ENCODE peak calls at places on chromosome 16, in seven cellular contexts. Z, F, B, M, H, R and K are unnamed samples.
A peak's percentile ranks its signal among the peaks of the same experiment; 100 is the strongest.

GRCh38 chr16:24036614-24037013 is 200.8 kb downstream of the PRKCB start:
- DNase-seq in H (peak; percentile 70), B (no peak), F (peak; percentile 23), Z (peak; percentile 59), M (peak; percentile 29), R (peak; percentile 19), K (peak; percentile 32)

GRCh38 chr16:14364386-14365199 is 265.5 kb downstream of the PARN start:
- DNase-seq in Z (no peak), M (no peak), B (no peak), F (no peak), R (no peak), H (peak; percentile 82), K (no peak)

GRCh38 chr16:11955713-11956123 is 9.3 kb upstream of the TNFRSF17 start:
- DNase-seq in F (no peak), Z (no peak), B (no peak), R (no peak), M (no peak), H (peak; percentile 98), K (no peak)

GRCh38 chr16:88746511-88746910 is 38.5 kb downstream of the PIEZO1 start:
- DNase-seq in M (no peak), F (peak; percentile 31), H (no peak), B (no peak), Z (no peak), R (no peak), K (no peak)

GRCh38 chr16:85102106-85102630 is 10.1 kb downstream of the CIBAR2 start:
- DNase-seq in R (no peak), Z (no peak), M (no peak), F (no peak), H (no peak), B (no peak), K (no peak)

GRCh38 chr16:81626181-81626674 is 152.9 kb upstream of the PLCG2 start:
- DNase-seq in Z (no peak), M (no peak), H (peak; percentile 61), R (no peak), F (no peak), B (no peak), K (no peak)

GRCh38 chr16:50835358-50836060 is 93.6 kb downstream of the CYLD start:
- DNase-seq in B (no peak), Z (no peak), F (no peak), R (no peak), H (no peak), M (no peak), K (no peak)

GRCh38 chr16:72989203-72989991 is 58.5 kb downstream of the ZFHX3 start:
- DNase-seq in R (peak; percentile 76), Z (no peak), B (no peak), F (no peak), H (peak; percentile 95), M (no peak), K (peak; percentile 47)

GRCh38 chr16:84532299-84532724 is 27.9 kb upstream of the MEAK7 start:
- DNase-seq in M (no peak), F (peak; percentile 62), B (peak; percentile 76), R (peak; percentile 35), Z (peak; percentile 86), H (peak; percentile 93), K (peak; percentile 31)

GRCh38 chr16:12079411-12079965 is 103.0 kb downstream of the SNX29 start:
- DNase-seq in Z (no peak), B (no peak), F (no peak), R (no peak), H (no peak), M (peak; percentile 52), K (no peak)

GRCh38 chr16:2535644-2536021 is 2.2 kb upstream of the PDPK1 start:
- DNase-seq in R (no peak), Z (no peak), F (no peak), B (peak; percentile 28), H (peak; percentile 90), M (no peak), K (no peak)

GRCh38 chr16:14539156-14539555 is 90.9 kb downstream of the PARN start:
- DNase-seq in F (no peak), B (no peak), Z (no peak), H (no peak), M (no peak), R (no peak), K (no peak)

GRCh38 chr16:87129771-87130170 is 187.4 kb downstream of the C16orf95 start:
- DNase-seq in R (no peak), F (no peak), M (no peak), B (no peak), Z (peak; percentile 54), H (peak; percentile 29), K (no peak)

GRCh38 chr16:66458853-66459252 is 31.8 kb downstream of the BEAN1 start:
- DNase-seq in B (no peak), Z (no peak), F (no peak), H (no peak), M (no peak), R (no peak), K (no peak)

GRCh38 chr16:66455970-66456369 is 28.9 kb downstream of the BEAN1 start:
- DNase-seq in B (no peak), Z (no peak), H (no peak), F (no peak), R (no peak), M (no peak), K (no peak)

GRCh38 chr16:66458292-66458691 is 31.2 kb downstream of the BEAN1 start:
- DNase-seq in B (no peak), M (no peak), Z (no peak), R (no peak), F (no peak), H (no peak), K (no peak)

GRCh38 chr16:66459878-66460277 is 32.8 kb downstream of the BEAN1 start:
- DNase-seq in Z (no peak), R (no peak), B (no peak), F (no peak), H (no peak), M (no peak), K (no peak)

DNA sequence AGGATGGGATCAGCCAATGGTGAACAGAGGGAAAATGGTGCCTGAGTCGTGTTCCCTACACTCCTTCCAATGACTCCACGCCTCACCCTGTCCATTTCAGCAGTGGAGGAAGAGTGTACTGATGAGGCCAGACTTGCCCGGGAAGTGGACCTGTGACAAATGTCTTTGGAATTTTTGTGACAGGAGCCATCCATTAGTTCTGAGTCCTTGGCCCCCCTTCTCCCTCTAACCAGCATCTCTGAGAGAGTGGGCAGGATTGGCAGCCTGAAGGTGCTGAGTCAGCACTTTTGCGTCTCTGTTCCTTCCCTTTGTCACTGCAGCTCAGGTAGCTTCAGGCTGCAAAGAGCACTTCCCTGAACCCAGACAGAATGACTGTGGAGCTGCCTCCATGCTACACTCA is 30.8 kb downstream of the BEAN1 start:
- DNase-seq in H (peak; percentile 27), R (no peak), B (no peak), M (no peak), F (no peak), Z (no peak), K (no peak)
- H3K4me1 ChIP-seq in H (no peaks in the 10 kb centered on the region), R (no peaks in the 10 kb centered on the region), B (no peaks in the 10 kb centered on the region), M (no peaks in the 10 kb centered on the region), F (no peaks in the 10 kb centered on the region), Z (peaks cover 13% of the 10 kb centered on the region), K (no peaks in the 10 kb centered on the region)

DNA sequence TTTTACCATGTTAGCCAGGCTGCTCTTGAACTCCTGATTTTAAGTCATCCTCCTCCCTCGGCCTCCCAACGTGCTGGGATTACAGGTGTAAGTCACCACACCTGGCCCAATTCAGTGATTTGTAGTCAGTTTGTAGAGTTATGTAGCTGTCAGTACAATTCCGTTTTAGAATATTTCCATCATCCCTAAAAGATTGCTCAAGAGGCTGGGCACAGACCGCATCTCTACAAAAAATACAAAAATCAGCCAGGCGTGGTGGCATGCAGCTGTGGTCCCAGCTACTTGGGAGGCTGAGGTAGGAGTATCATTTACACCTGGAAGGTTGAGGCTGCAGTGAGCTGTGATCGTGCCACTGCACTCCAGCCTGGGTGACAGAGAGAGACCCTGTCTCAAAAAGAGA is 20.6 kb downstream of the RGS11 start:
- DNase-seq in B (no peak), R (no peak), Z (no peak), M (no peak), H (no peak), F (no peak), K (no peak)
- H3K4me1 ChIP-seq in B (peaks cover 15% of the 10 kb centered on the region), R (no peaks in the 10 kb centered on the region), Z (peaks cover 1% of the 10 kb centered on the region), M (peaks cover 9% of the 10 kb centered on the region), H (no peaks in the 10 kb centered on the region), F (peaks cover 22% of the 10 kb centered on the region), K (peaks cover 8% of the 10 kb centered on the region)

GRCh38 chr16:49526966-49527365 is 153.4 kb downstream of the C16orf78 start:
- DNase-seq in H (no peak), R (no peak), Z (no peak), F (no peak), M (no peak), B (no peak), K (no peak)

GRCh38 chr16:49527621-49528020 is 154.0 kb downstream of the C16orf78 start:
- DNase-seq in H (no peak), F (no peak), M (no peak), R (no peak), B (peak; percentile 23), Z (no peak), K (no peak)

GRCh38 chr16:49529646-49530045 is 156.0 kb downstream of the C16orf78 start:
- DNase-seq in H (no peak), M (no peak), R (no peak), F (no peak), Z (no peak), B (no peak), K (no peak)

GRCh38 chr16:49528564-49529150 is 155.1 kb downstream of the C16orf78 start:
- DNase-seq in H (peak; percentile 22), F (no peak), Z (no peak), R (no peak), M (peak; percentile 23), B (peak; percentile 4), K (no peak)

DNA sequence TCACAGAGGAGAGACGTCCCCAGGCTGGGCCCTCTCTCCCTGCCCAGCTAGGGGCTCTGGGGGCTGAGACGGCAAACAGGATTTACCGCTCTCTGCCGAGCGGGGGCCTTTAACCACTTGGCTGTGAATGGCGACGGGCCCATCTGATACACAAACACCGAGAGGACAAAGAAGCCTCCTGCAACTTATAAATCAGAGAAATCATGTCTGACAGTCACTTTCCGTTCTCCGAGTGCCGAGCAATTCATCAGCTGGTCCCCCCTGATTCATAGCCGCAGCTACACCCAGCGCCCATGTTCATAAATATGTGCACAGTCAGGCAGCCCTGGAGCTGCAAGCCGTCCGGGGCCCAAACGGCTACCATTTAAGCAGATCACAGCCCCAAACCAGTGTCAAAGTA is 154.4 kb downstream of the C16orf78 start:
- DNase-seq in Z (no peak), F (no peak), H (peak; percentile 75), M (peak; percentile 26), R (no peak), B (no peak), K (no peak)
- H3K4me1 ChIP-seq in Z (peaks cover 32% of the 10 kb centered on the region), F (peaks cover 10% of the 10 kb centered on the region), H (no peaks in the 10 kb centered on the region), M (no peaks in the 10 kb centered on the region), R (no peaks in the 10 kb centered on the region), B (peaks cover 29% of the 10 kb centered on the region), K (no peaks in the 10 kb centered on the region)

DNA sequence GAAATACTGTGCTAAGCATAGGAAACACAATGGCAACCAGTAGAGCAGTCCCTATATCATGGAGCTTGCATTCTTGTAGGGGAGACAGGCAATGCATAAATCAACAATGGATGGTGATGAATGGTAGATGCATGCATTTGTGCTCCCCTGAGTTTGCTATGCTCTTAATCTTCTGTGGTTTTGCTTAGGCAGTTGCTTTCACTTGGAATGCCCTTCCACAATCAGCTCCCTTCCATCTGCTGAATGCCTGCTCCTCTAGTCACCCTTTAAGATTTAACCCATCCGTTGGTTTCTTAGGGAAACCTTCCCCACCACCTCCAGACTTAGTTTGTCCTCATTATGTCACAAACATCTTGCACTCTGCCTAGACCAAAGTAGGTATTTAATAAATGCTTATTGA is 200.3 kb upstream of the TOX3 start:
- DNase-seq in Z (no peak), H (no peak), R (no peak), F (no peak), M (no peak), B (no peak), K (no peak)
- H3K4me1 ChIP-seq in Z (no peaks in the 10 kb centered on the region), H (no peaks in the 10 kb centered on the region), R (no peaks in the 10 kb centered on the region), F (no peaks in the 10 kb centered on the region), M (no peaks in the 10 kb centered on the region), B (no peaks in the 10 kb centered on the region), K (no peaks in the 10 kb centered on the region)

GRCh38 chr16:68288252-68288650 is 22.5 kb downstream of the SLC7A6OS start:
- DNase-seq in Z (no peak), R (no peak), H (no peak), B (no peak), M (no peak), F (no peak), K (no peak)
- H3K4me1 ChIP-seq in Z (no peaks in the 10 kb centered on the region), R (no peaks in the 10 kb centered on the region), H (peaks cover 44% of the 10 kb centered on the region), B (peaks cover 78% of the 10 kb centered on the region), M (peaks cover 91% of the 10 kb centered on the region), F (peaks cover 87% of the 10 kb centered on the region), K (no peaks in the 10 kb centered on the region)